ENCODE peak calls at places on chromosomes 3 and 15, in four cellular contexts. S, Y, I and X are unnamed samples.

GRCh38 chr3:114904633-114905032 is 242.5 kb downstream of the ZBTB20 start:
- DNase-seq in S (no peak), Y (no peak), I (no peak), X (no peak)

GRCh38 chr3:194458122-194458521 is 28.7 kb downstream of the ATP13A3 start:
- DNase-seq in S (no peak), Y (no peak), I (no peak), X (no peak)

GRCh38 chr15:60407406-60407805 is 9.6 kb upstream of the ANXA2 start:
- DNase-seq in S (no peak), Y (no peak), I (no peak), X (no peak)

GRCh38 chr3:171874879-171875278 is 31.7 kb downstream of the TMEM212 start:
- DNase-seq in S (no peak), Y (no peak), I (no peak), X (no peak)

GRCh38 chr3:49255112-49255511 is 21.9 kb downstream of the C3orf62 start:
- DNase-seq in S (no peak), Y (no peak), I (no peak), X (no peak)

GRCh38 chr15:47288794-47289193 is 428.5 kb upstream of the SEMA6D start:
- DNase-seq in S (no peak), Y (no peak), I (no peak), X (no peak)

GRCh38 chr3:47855461-47856383 is 52.8 kb downstream of the DHX30 start:
- DNase-seq in S (no peak), Y (no peak), I (no peak), X (no peak)

GRCh38 chr15:55403531-55403930 is 4.6 kb downstream of the CCPG1 start:
- DNase-seq in S (no peak), Y (peak), I (no peak), X (no peak)

GRCh38 chr15:29128671-29129070 is 141.0 kb downstream of the NSMCE3 start:
- DNase-seq in S (no peak), Y (no peak), I (no peak), X (no peak)

GRCh38 chr3:414063-414462 is 217.5 kb downstream of the CHL1 start:
- DNase-seq in S (no peak), Y (no peak), I (no peak), X (no peak)

GRCh38 chr15:42363942-42364341 is 4.6 kb downstream of the CAPN3 start:
- DNase-seq in S (no peak), Y (no peak), I (no peak), X (no peak)

GRCh38 chr15:61032600-61033286 is 196.4 kb downstream of the RORA start:
- DNase-seq in S (no peak), Y (no peak), I (no peak), X (no peak)

GRCh38 chr3:102715030-102715697 is 280.3 kb downstream of the ZPLD1 start:
- DNase-seq in S (no peak), Y (no peak), I (no peak), X (no peak)

GRCh38 chr3:46405301-46406079 is 1.4 kb downstream of the CCR5AS start:
- DNase-seq in S (no peak), Y (no peak), I (no peak), X (no peak)

GRCh38 chr3:194346621-194347020 is 4.5 kb downstream of the CPN2 start:
- DNase-seq in S (no peak), Y (no peak), I (no peak), X (no peak)

GRCh38 chr3:150059729-150060128 is 89.0 kb upstream of the PFN2 start:
- DNase-seq in S (no peak), Y (no peak), I (no peak), X (no peak)

GRCh38 chr15:81886586-81886985 is 159.2 kb downstream of the MEX3B start:
- DNase-seq in S (no peak), Y (no peak), I (no peak), X (no peak)

GRCh38 chr3:61730058-61730457 is 168.7 kb downstream of the PTPRG start:
- DNase-seq in S (no peak), Y (no peak), I (no peak), X (no peak)

GRCh38 chr3:194061421-194062029 is 74.4 kb upstream of the HES1 start:
- DNase-seq in S (no peak), Y (no peak), I (no peak), X (no peak)

GRCh38 chr3:64575211-64575844 is 112.5 kb downstream of the ADAMTS9 start:
- DNase-seq in S (no peak), Y (no peak), I (no peak), X (no peak)
- TF ChIP-seq CTCF in S (peak), Y (peak), I (peak), X (peak)

DNA sequence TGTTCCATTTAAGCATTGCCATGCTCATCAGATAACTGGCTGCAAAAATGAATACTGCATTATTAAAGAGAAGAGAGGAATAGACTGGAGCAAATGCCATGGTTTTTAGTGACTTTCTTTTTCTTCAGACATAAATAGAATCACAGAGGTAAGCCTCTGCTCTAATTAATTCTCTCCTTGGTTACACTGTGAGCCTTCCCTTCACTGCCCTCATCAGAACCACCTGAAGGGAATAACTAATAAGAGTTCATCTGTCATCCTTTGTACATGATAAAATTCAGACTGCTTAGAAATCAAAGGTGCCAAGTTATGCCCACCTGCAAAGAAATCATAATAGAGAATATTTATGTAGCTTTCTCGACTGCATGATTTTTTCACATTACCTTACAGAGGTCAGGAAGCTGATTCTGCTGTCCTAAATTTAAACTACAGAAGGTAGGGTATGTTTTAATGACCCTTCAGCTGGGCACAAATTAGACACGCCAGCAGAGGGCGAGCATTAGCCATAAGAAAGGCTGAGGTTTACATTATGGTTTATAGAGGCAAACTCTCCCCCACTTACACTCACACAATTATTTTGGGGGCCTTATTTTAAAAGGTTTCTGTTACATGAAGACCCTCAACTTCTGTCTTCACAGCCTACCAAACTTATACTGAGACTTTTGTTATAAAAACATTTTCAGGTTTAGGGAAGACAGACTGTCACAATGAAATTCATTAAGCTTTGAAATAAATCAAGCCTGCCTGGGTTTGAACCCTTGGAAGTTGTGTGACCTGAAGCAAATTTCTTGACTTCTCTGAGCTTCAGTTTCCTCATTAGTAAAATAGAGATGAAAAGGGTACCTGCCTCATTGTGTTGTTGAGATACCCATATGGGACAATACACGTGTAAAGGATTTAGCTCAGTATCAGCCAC is 15.3 kb upstream of the UNC13C start:
- DNase-seq in S (no peak), Y (no peak), I (peak), X (no peak)
- TF ChIP-seq CTCF in S (peak), Y (no peak), I (peak), X (peak)

GRCh38 chr15:45795487-45796069 is 160.7 kb downstream of the SQOR start:
- DNase-seq in S (no peak), Y (no peak), I (peak), X (no peak)

GRCh38 chr15:45794768-45795486 is 160.1 kb downstream of the SQOR start:
- DNase-seq in S (no peak), Y (no peak), I (no peak), X (no peak)

GRCh38 chr15:45785897-45786296 is 151.1 kb downstream of the SQOR start:
- DNase-seq in S (no peak), Y (no peak), I (no peak), X (no peak)

GRCh38 chr15:45794304-45794703 is 159.5 kb downstream of the SQOR start:
- DNase-seq in S (no peak), Y (no peak), I (no peak), X (no peak)

GRCh38 chr15:45790325-45790943 is 155.6 kb downstream of the SQOR start:
- DNase-seq in S (peak), Y (no peak), I (no peak), X (no peak)
- TF ChIP-seq CTCF in S (peak), Y (peak), I (peak), X (peak)

GRCh38 chr3:177729939-177730700 is 532.8 kb upstream of the TBL1XR1 start:
- DNase-seq in S (peak), Y (no peak), I (no peak), X (no peak)
- TF ChIP-seq CTCF in S (no peak), Y (no peak), I (no peak), X (no peak)

DNA sequence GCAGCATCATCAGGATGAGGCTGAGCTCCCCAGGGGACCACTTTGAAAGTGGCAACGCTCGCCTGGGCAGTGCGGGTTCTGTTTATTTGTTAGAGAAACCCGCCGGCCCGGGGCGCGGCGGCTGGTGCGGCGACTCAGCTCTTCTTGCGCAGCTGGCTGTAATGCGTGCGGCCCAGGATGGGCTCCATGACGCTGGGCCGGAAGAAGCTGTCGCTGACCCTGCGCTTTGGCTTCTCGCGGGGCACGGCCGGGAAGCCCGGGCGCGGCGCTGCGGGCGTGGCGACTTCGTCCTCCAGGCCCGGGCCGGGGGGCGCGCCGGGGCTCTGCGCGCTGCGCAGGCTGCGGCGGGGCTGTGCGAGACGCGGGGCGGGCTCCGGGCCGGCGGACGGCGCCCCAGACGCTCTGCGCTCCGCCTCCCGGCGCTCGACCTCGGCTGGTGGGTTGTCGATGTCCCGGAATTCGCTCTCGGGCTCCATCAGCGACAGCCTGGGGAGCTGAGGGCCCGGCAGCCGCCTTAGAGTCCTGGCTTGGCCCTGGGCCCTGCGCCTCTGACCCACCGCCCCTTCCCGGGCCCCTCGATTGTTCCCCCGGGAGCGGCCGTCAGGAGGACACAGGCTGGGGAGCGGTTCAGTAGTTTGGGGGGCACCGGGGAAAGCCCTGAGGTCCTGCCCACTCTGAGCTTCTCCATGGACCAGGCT is 10.3 kb upstream of the KIF7 start:
- DNase-seq in S (peak), Y (no peak), I (peak), X (no peak)
- TF ChIP-seq CTCF in S (no peak), Y (no peak), I (no peak), X (no peak)

DNA sequence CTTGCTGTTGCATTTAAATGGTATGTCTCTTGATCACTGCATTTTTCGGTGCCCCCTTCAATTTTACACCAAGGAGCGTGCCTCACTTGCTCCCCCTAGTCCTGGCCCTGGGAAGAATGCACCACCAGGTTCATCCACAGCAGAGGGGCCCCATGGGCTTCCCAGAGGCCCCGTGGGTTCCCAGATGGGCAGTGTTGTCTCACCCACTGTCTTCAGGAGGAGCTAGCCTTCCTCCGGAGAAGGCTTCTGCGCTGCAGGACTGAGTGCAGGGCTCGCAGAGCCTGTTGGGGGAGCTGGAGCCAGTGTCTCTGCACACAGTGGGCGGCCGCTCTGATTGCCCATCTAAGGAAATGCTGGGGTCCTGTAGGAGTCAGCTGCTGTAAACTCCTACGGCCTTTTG is 45.9 kb downstream of the POLR2M start:
- DNase-seq in S (peak), Y (no peak), I (no peak), X (no peak)
- TF ChIP-seq CTCF in S (peak), Y (peak), I (no peak), X (peak)

GRCh38 chr15:33278816-33279612 is 31.8 kb upstream of the RYR3 start:
- DNase-seq in S (no peak), Y (peak), I (no peak), X (no peak)
- TF ChIP-seq CTCF in S (no peak), Y (peak), I (no peak), X (no peak)

DNA sequence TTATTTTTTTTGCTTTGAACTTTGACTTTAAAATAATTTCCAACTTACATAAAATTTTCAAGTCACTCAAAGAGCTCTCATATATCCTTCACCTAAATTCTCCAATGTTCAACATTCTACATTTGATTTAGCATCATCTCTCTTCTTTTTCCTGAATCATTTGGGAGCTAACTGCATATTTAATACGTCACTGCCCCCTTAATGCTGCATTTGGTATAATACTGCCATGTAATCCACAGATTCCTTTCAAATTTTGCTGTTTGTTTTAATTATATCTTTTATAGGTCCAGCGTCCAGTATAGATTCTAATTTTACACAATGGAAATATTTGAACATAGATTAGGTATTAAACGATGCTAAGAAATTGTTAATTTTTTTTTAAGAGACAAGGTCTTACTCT is 2.3 kb upstream of the EIF2AK4 start:
- DNase-seq in S (no peak), Y (no peak), I (no peak), X (no peak)
- TF ChIP-seq CTCF in S (no peak), Y (no peak), I (no peak), X (peak)